ENCODE peak calls at places on chromosomes 16 and 17, in six cellular contexts. C is transverse colon, L is sigmoid colon, H is HCT116, K is GM23338, R is HepG2. I is an unnamed sample.
A peak's percentile ranks its signal among the peaks of the same experiment; 100 is the strongest.

GRCh38 chr16:49021136-49021535 is 260.5 kb downstream of the CBLN1 start:
- DNase-seq in C (no peak), L (peak; percentile 75), H (no peak), K (peak; percentile 35), R (no peak), I (no peak)

GRCh38 chr16:81548901-81549546 is 104.4 kb downstream of the CMIP start:
- DNase-seq in C (peak; percentile 55), L (no peak), H (no peak), K (no peak), R (peak; percentile 99), I (no peak)

GRCh38 chr16:15510992-15511391 is 76.6 kb downstream of the BMERB1 start:
- DNase-seq in C (no peak), L (no peak), H (no peak), K (no peak), R (no peak), I (no peak)

GRCh38 chr16:28012031-28012445 is 51.5 kb downstream of the GSG1L start:
- DNase-seq in C (no peak), L (no peak), H (no peak), K (no peak), R (no peak), I (no peak)

GRCh38 chr17:17413215-17413792 is 63.5 kb upstream of the MED9 start:
- DNase-seq in C (no peak), L (peak; percentile 1), H (no peak), K (no peak), R (peak; percentile 32), I (no peak)

GRCh38 chr17:60586288-60586974 is 13.6 kb upstream of the PPM1D start:
- DNase-seq in C (no peak), L (no peak), H (no peak), K (peak; percentile 68), R (peak; percentile 56), I (no peak)

GRCh38 chr16:25691519-25692091 is at the start of gene HS3ST4:
- DNase-seq in C (no peak), L (no peak), H (no peak), K (peak; percentile 69), R (no peak), I (no peak)

GRCh38 chr16:78537511-78537910 is 438.1 kb downstream of the WWOX start:
- DNase-seq in C (no peak), L (no peak), H (no peak), K (no peak), R (no peak), I (no peak)

GRCh38 chr16:85369741-85370528 is 243.2 kb upstream of the GSE1 start:
- DNase-seq in C (peak; percentile 76), L (peak; percentile 86), H (no peak), K (peak; percentile 79), R (peak; percentile 31), I (no peak)

GRCh38 chr17:61386251-61386650 is 13.4 kb upstream of the TBX2 start:
- DNase-seq in C (no peak), L (no peak), H (no peak), K (no peak), R (no peak), I (no peak)

GRCh38 chr17:77957215-77957868 is 1.2 kb upstream of the TNRC6C start:
- DNase-seq in C (no peak), L (no peak), H (no peak), K (peak; percentile 38), R (no peak), I (no peak)

GRCh38 chr17:68152161-68152571 is 95.7 kb upstream of the AMZ2 start:
- DNase-seq in C (peak; percentile 73), L (no peak), H (no peak), K (no peak), R (no peak), I (no peak)

GRCh38 chr16:85589688-85590505 is 23.2 kb upstream of the GSE1 start:
- DNase-seq in C (no peak), L (no peak), H (no peak), K (no peak), R (no peak), I (no peak)

GRCh38 chr17:44376124-44376523 is 12.5 kb upstream of the FAM171A2 start:
- DNase-seq in C (no peak), L (peak; percentile 70), H (no peak), K (peak; percentile 86), R (peak; percentile 57), I (no peak)

GRCh38 chr17:42922335-42922734 is 21.7 kb downstream of the G6PC1 start:
- DNase-seq in C (no peak), L (no peak), H (no peak), K (no peak), R (no peak), I (no peak)

GRCh38 chr17:42917236-42917603 is 16.6 kb downstream of the G6PC1 start:
- DNase-seq in C (no peak), L (no peak), H (no peak), K (peak; percentile 84), R (no peak), I (no peak)

GRCh38 chr17:42920106-42920900 is 19.7 kb downstream of the G6PC1 start:
- DNase-seq in C (no peak), L (no peak), H (no peak), K (no peak), R (peak; percentile 63), I (no peak)

GRCh38 chr17:42920922-42921321 is 20.3 kb downstream of the G6PC1 start:
- DNase-seq in C (no peak), L (no peak), H (no peak), K (no peak), R (peak; percentile 18), I (no peak)

GRCh38 chr17:42918902-42919521 is 18.4 kb downstream of the G6PC1 start:
- DNase-seq in C (no peak), L (no peak), H (no peak), K (no peak), R (peak; percentile 55), I (no peak)
- H3K4me1 ChIP-seq in C (no peaks in the 10 kb centered on the region), L (peaks cover 5% of the 10 kb centered on the region), H (no peaks in the 10 kb centered on the region), K (peaks cover 14% of the 10 kb centered on the region), R (peaks cover 68% of the 10 kb centered on the region), I (peaks cover 5% of the 10 kb centered on the region)

GRCh38 chr17:69451416-69452394 is 37.2 kb downstream of the MAP2K6 start:
- DNase-seq in C (no peak), L (no peak), H (no peak), K (peak; percentile 71), R (no peak), I (no peak)

GRCh38 chr17:69447726-69448125 is 33.2 kb downstream of the MAP2K6 start:
- DNase-seq in C (no peak), L (peak; percentile 77), H (no peak), K (no peak), R (no peak), I (no peak)

GRCh38 chr17:69450131-69450530 is 35.6 kb downstream of the MAP2K6 start:
- DNase-seq in C (no peak), L (no peak), H (no peak), K (peak; percentile 56), R (no peak), I (no peak)

GRCh38 chr17:69450857-69451410 is 36.4 kb downstream of the MAP2K6 start:
- DNase-seq in C (no peak), L (no peak), H (no peak), K (no peak), R (no peak), I (no peak)

GRCh38 chr17:69448431-69449102 is 34.1 kb downstream of the MAP2K6 start:
- DNase-seq in C (peak; percentile 83), L (peak; percentile 67), H (no peak), K (peak; percentile 97), R (no peak), I (no peak)
- TF ChIP-seq POLR2AphosphoS5 in C (peak; percentile 21), L (no peak), H (no peak), K (peak; percentile 22), R (no peak), I (no peak)

GRCh38 chr16:67962135-67962534 is 6.3 kb downstream of the SLC12A4 start:
- DNase-seq in C (no peak), L (no peak), H (no peak), K (no peak), R (no peak), I (no peak)

GRCh38 chr16:67963325-67964321 is 4.8 kb downstream of the SLC12A4 start:
- DNase-seq in C (no peak), L (no peak), H (no peak), K (peak; percentile 75), R (no peak), I (no peak)

GRCh38 chr16:67965668-67966548 is 2.5 kb downstream of the SLC12A4 start:
- DNase-seq in C (no peak), L (no peak), H (no peak), K (no peak), R (peak; percentile 39), I (no peak)

GRCh38 chr16:67966549-67967182 is 1.8 kb downstream of the SLC12A4 start:
- DNase-seq in C (no peak), L (no peak), H (peak; percentile 24), K (peak; percentile 52), R (peak; percentile 65), I (no peak)

DNA sequence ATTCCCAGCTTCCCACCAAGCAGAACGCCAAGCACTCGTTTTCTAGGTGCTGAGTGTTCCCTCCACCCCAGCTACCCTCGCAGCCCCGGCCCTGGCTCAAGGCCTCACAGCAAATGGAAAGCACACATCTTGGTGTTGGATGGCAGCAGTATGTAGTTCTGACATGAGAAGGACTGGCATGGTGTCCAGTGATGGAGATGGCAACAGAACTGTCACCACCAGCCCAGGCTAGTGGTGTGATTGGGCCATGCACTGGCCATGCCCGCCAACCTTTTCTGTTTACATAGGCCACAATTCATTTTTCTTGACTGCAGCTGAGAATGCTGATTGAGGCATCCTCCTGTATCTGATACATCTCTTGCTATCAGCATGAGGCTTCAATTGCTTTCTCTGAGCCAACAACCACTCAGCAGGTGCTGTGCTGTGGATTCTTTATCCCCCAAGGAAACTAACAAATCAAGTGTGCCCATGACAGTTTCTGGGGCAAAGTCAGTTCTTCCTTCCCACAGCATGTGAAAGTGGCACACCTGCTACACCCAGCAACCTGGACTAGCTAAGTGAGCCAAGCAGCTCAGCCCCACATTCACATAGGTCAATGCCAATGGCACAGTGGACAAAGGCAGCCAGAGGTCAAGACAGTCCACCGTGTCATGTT is 3.8 kb downstream of the SLC12A4 start:
- DNase-seq in C (no peak), L (no peak), H (no peak), K (no peak), R (no peak), I (no peak)
- H3K4me1 ChIP-seq in C (peaks cover 34% of the 10 kb centered on the region), L (peaks cover 59% of the 10 kb centered on the region), H (peaks cover 26% of the 10 kb centered on the region), K (peaks cover 38% of the 10 kb centered on the region), R (peaks cover 45% of the 10 kb centered on the region), I (peaks cover 83% of the 10 kb centered on the region)

GRCh38 chr17:81852237-81852636 is 8.1 kb downstream of the P4HB start:
- DNase-seq in C (no peak), L (no peak), H (no peak), K (no peak), R (no peak), I (no peak)

GRCh38 chr17:81846743-81847689 is 12.2 kb upstream of the PPP1R27 start:
- DNase-seq in C (no peak), L (no peak), H (no peak), K (no peak), R (no peak), I (no peak)

GRCh38 chr17:81851423-81851822 is 8.9 kb downstream of the P4HB start:
- DNase-seq in C (no peak), L (no peak), H (no peak), K (no peak), R (no peak), I (no peak)

GRCh38 chr17:81845881-81846742 is 11.3 kb upstream of the PPP1R27 start:
- DNase-seq in C (no peak), L (no peak), H (no peak), K (no peak), R (no peak), I (no peak)

DNA sequence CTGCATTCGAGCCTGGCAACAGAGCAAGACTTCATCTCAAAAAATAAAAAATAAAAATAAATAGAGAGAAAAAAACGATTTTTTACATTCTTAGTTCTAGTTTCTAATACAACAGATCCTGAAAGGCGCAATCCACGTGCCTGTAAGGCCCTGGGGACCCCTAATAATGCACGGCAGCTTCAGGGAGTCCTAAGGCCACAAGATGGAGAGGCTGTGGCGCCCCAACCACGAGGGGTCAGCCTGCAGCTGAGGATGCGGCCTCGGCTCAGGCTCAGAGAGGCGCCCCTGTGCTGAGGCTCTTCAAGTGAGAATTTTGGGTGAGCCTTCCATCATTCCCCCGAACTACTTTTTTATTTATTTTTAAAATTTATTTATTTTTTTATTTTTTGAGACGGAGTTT is 10.9 kb downstream of the P4HB start:
- DNase-seq in C (no peak), L (no peak), H (no peak), K (no peak), R (no peak), I (no peak)
- TF ChIP-seq POLR2AphosphoS5 in C (no peak), L (no peak), H (no peak), K (no peak), R (no peak), I (no peak)

I was measured in suprapubic skin.